ENCODE peak calls at places on chromosomes 12 and 14, in eight cellular contexts. B is adrenal gland, Q is transverse colon, M is cardiac fibroblast, G is body of pancreas, P is omental fat pad, N is progenitor cell of endocrine pancreas, U is left ventricle myocardium inferior. C is an unnamed sample.

GRCh38 chr14:103099081-103099732 is 4.7 kb downstream of the EXOC3L4 start:
- DNase-seq in B (no peak), Q (no peak), M (no peak), G (no peak), P (no peak), N (peak; percentile 42), U (no peak), C (no peak)

GRCh38 chr14:24390696-24391468 is 7.9 kb upstream of the NYNRIN start:
- DNase-seq in B (no peak), Q (no peak), M (peak; percentile 34), G (no peak), P (no peak), N (no peak), U (no peak), C (no peak)

GRCh38 chr12:22740656-22741350 is 115.8 kb downstream of the ETNK1 start:
- DNase-seq in B (no peak), Q (no peak), M (no peak), G (no peak), P (no peak), N (no peak), U (no peak), C (no peak)

GRCh38 chr12:121652767-121653497 is 16.5 kb downstream of the MORN3 start:
- DNase-seq in B (no peak), Q (no peak), M (no peak), G (no peak), P (no peak), N (no peak), U (no peak), C (no peak)

GRCh38 chr12:49369723-49370145 is 2.5 kb downstream of the SPATS2 start:
- DNase-seq in B (peak; percentile 28), Q (peak; percentile 63), M (peak; percentile 77), G (peak; percentile 48), P (no peak), N (no peak), U (peak; percentile 25), C (peak; percentile 70)

GRCh38 chr14:71320734-71321555 is 413.7 kb downstream of the PCNX1 start:
- DNase-seq in B (peak; percentile 74), Q (peak; percentile 67), M (peak; percentile 58), G (peak; percentile 63), P (no peak), N (peak; percentile 46), U (peak; percentile 57), C (peak; percentile 64)

GRCh38 chr14:41957459-41957858 is 350.8 kb downstream of the LRFN5 start:
- DNase-seq in B (no peak), Q (no peak), M (no peak), G (no peak), P (no peak), N (no peak), U (no peak), C (no peak)

GRCh38 chr12:51360315-51360714 is 13.8 kb upstream of the CELA1 start:
- DNase-seq in B (no peak), Q (no peak), M (no peak), G (no peak), P (no peak), N (no peak), U (no peak), C (no peak)

GRCh38 chr14:58098507-58098906 is 53.5 kb downstream of the ARMH4 start:
- DNase-seq in B (no peak), Q (peak; percentile 10), M (no peak), G (no peak), P (no peak), N (no peak), U (no peak), C (no peak)

GRCh38 chr14:94888108-94888507 is 118.2 kb upstream of the GSC start:
- DNase-seq in B (no peak), Q (peak; percentile 84), M (no peak), G (peak; percentile 60), P (no peak), N (no peak), U (no peak), C (no peak)

GRCh38 chr14:84351646-84352045 is 1178.3 kb upstream of the FLRT2 start:
- DNase-seq in B (no peak), Q (no peak), M (no peak), G (no peak), P (no peak), N (no peak), U (no peak), C (no peak)

GRCh38 chr14:63205850-63206249 is 1.6 kb downstream of the RHOJ start:
- DNase-seq in B (no peak), Q (no peak), M (peak; percentile 54), G (no peak), P (no peak), N (no peak), U (no peak), C (no peak)

GRCh38 chr12:115404761-115405470 is 720.9 kb upstream of the TBX3 start:
- DNase-seq in B (no peak), Q (no peak), M (peak; percentile 81), G (no peak), P (no peak), N (no peak), U (no peak), C (no peak)

GRCh38 chr12:126784328-126784921 is 1482.5 kb upstream of the TMEM132C start:
- DNase-seq in B (peak; percentile 55), Q (peak; percentile 30), M (peak; percentile 62), G (peak; percentile 58), P (no peak), N (peak; percentile 41), U (no peak), C (peak; percentile 48)
- TF ChIP-seq CTCF in B (peak; percentile 12), Q (peak; percentile 31), M (peak; percentile 55), G (peak; percentile 58), P (no peak), N (peak; percentile 79), U (peak; percentile 59), C (peak; percentile 23)

GRCh38 chr12:64318605-64319004 is 72.0 kb downstream of the C12orf56 start:
- DNase-seq in B (no peak), Q (no peak), M (peak; percentile 87), G (no peak), P (no peak), N (no peak), U (no peak), C (no peak)
- TF ChIP-seq CTCF in B (no peak), Q (no peak), M (peak; percentile 26), G (no peak), P (no peak), N (no peak), U (no peak), C (no peak)

GRCh38 chr12:72522411-72522810 is 250.2 kb downstream of the TRHDE start:
- DNase-seq in B (no peak), Q (no peak), M (no peak), G (no peak), P (no peak), N (no peak), U (no peak), C (no peak)
- TF ChIP-seq CTCF in B (no peak), Q (no peak), M (no peak), G (no peak), P (no peak), N (no peak), U (no peak), C (no peak)

GRCh38 chr12:98656289-98657101 is 11.4 kb downstream of the APAF1 start:
- DNase-seq in B (no peak), Q (no peak), M (no peak), G (no peak), P (no peak), N (no peak), U (no peak), C (no peak)

DNA sequence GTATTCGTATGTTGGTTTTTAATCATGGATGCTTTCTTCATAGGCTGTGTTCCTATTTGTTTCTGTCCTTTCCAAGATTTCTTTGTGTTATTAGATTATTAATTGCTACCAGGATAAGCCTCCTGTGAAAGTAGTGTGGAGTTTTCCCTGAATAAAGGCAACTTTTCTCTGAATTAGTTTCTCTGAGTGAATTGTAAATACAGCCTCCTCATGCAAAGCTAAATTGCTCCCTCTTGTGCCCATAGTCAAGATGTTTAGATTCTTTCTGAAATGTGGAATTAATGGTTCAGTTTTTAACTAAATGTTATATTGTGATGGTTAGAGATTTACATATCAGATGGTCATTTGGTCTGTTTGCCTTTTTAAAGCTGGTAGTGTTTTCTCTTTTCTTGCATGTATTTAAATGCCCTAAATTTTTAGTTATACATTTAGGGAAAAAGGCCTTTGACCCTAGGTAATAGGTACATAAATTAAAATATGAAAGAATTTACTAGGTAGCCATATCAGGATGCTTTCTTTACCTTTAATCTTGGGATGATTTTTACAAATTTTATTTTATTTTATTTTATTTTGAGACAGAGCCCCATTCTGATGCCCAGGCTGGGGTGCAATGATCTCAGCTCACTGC is 8.9 kb downstream of the APAF1 start:
- DNase-seq in B (no peak), Q (no peak), M (peak; percentile 74), G (no peak), P (no peak), N (no peak), U (no peak), C (no peak)
- TF ChIP-seq CTCF in B (peak; percentile 31), Q (peak; percentile 45), M (peak; percentile 44), G (no peak), P (no peak), N (peak; percentile 83), U (peak; percentile 70), C (peak; percentile 55)

GRCh38 chr14:23346693-23347405 is 5.8 kb downstream of the SLC22A17 start:
- DNase-seq in B (no peak), Q (no peak), M (no peak), G (no peak), P (no peak), N (no peak), U (no peak), C (no peak)

GRCh38 chr14:23348297-23348655 is 4.4 kb downstream of the SLC22A17 start:
- DNase-seq in B (no peak), Q (no peak), M (no peak), G (no peak), P (no peak), N (no peak), U (no peak), C (no peak)

GRCh38 chr14:23345987-23346692 is 6.5 kb downstream of the SLC22A17 start:
- DNase-seq in B (no peak), Q (no peak), M (no peak), G (no peak), P (no peak), N (no peak), U (no peak), C (no peak)

GRCh38 chr14:23347406-23348296 is 5.0 kb downstream of the SLC22A17 start:
- DNase-seq in B (no peak), Q (no peak), M (no peak), G (no peak), P (no peak), N (no peak), U (no peak), C (no peak)

DNA sequence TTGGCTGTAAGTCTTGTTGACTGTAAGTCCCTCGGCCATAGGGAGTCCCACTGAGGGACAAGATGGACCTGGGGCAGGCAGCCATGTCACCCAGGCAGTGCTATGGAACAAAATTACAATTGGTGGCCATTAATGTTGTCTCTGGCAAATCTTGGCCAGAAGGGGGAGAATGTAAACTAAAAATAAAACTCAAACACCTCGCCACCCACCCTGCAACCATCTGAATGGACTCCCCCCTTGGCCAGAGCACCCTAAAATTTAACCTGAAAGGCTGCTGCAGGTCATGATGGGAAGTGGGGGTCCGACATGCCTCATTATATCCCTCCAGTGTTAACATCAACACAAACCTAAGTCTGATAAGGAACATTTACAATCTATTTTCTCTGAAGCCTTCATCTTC is 8.2 kb downstream of the SLC22A17 start:
- DNase-seq in B (no peak), Q (no peak), M (no peak), G (no peak), P (no peak), N (no peak), U (no peak), C (no peak)
- TF ChIP-seq CTCF in B (no peak), Q (no peak), M (no peak), G (no peak), P (no peak), N (peak; percentile 13), U (no peak), C (no peak)

C was measured in activated CD8-positive, alpha-beta T cell treated with anti-CD3 and anti-CD28 coated beads for 36 hours.